ENCODE peak calls at places on chromosomes 3 and 15, in seven cellular contexts. N is kidney tubule cell; I is nucleus accumbens; Z is NCI-H1436; M is CD4-positive, CD25-positive, alpha-beta regulatory T cell; X is stimulated activated CD4-positive, alpha-beta T cell treated with anti-CD3 and anti-CD28 coated beads, Interleukin-2, amount 100 ng/mL, for 48 hours; A is omental fat pad. U is an unnamed sample.

GRCh38 chr3:173690542-173690941 is 293.0 kb downstream of the NLGN1 start:
- DNase-seq in N (peak; percentile 67), I (no peak), Z (no peak), M (no peak), X (no peak), A (no peak), U (no peak)

GRCh38 chr3:39101022-39101689 is 6.3 kb downstream of the GORASP1 start:
- DNase-seq in N (peak; percentile 54), I (no peak), Z (no peak), M (peak; percentile 63), X (peak; percentile 23), A (no peak), U (no peak)

GRCh38 chr15:41546846-41547786 is 3.1 kb upstream of the RPAP1 start:
- DNase-seq in N (peak; percentile 74), I (no peak), Z (no peak), M (no peak), X (no peak), A (no peak), U (no peak)

GRCh38 chr15:66080791-66081475 is 172.6 kb downstream of the MEGF11 start:
- DNase-seq in N (peak; percentile 74), I (no peak), Z (no peak), M (no peak), X (no peak), A (no peak), U (no peak)

GRCh38 chr3:9204253-9205005 is 45.0 kb downstream of the SRGAP3 start:
- DNase-seq in N (no peak), I (no peak), Z (no peak), M (no peak), X (no peak), A (no peak), U (no peak)

GRCh38 chr3:98372445-98372844 is 18.0 kb upstream of the OR5K3 start:
- DNase-seq in N (no peak), I (no peak), Z (no peak), M (no peak), X (no peak), A (no peak), U (no peak)

GRCh38 chr15:35872577-35872976 is 326.6 kb upstream of the DPH6 start:
- DNase-seq in N (no peak), I (no peak), Z (no peak), M (no peak), X (no peak), A (no peak), U (no peak)

GRCh38 chr15:42279234-42279723 is 6.0 kb upstream of the TMEM87A start:
- DNase-seq in N (no peak), I (no peak), Z (no peak), M (peak; percentile 29), X (no peak), A (no peak), U (no peak)

GRCh38 chr3:57892423-57892822 is 115.8 kb upstream of the FLNB start:
- DNase-seq in N (peak; percentile 9), I (no peak), Z (no peak), M (no peak), X (no peak), A (no peak), U (no peak)

GRCh38 chr3:52014613-52015012 is 18.9 kb upstream of the RPL29 start:
- DNase-seq in N (no peak), I (no peak), Z (no peak), M (no peak), X (no peak), A (no peak), U (no peak)

U was measured in KG1.